ENCODE peak calls at places on chromosomes 11 and 22, in four cellular contexts. D is hepatocyte, M is cardiac fibroblast, X is adrenal gland. V is an unnamed sample.

GRCh38 chr22:42833104-42833503 is 24.0 kb downstream of the ARFGAP3 start:
- DNase-seq in D (no peak), M (no peak), X (no peak), V (no peak)

GRCh38 chr11:37511425-37511933 is 913.4 kb upstream of the RAG2 start:
- DNase-seq in D (no peak), M (peak; percentile 46), X (no peak), V (peak; percentile 95)

GRCh38 chr11:2885017-2885675 is 429 bp downstream of the CDKN1C start:
- DNase-seq in D (peak; percentile 87), M (peak; percentile 65), X (no peak), V (peak; percentile 36)

GRCh38 chr11:130906616-130907015 is 9.7 kb downstream of the SNX19 start:
- DNase-seq in D (no peak), M (no peak), X (no peak), V (no peak)

GRCh38 chr22:45602004-45602733 is 69.5 kb upstream of the ATXN10 start:
- DNase-seq in D (no peak), M (no peak), X (no peak), V (no peak)

GRCh38 chr22:31346733-31347250 is 646 bp upstream of the PATZ1 start:
- DNase-seq in D (peak; percentile 74), M (peak; percentile 57), X (peak; percentile 65), V (peak; percentile 39)

GRCh38 chr11:110795124-110795624 is 82.9 kb upstream of the ARHGAP20 start:
- DNase-seq in D (no peak), M (peak; percentile 23), X (no peak), V (no peak)

GRCh38 chr11:87600938-87601337 is 563.2 kb downstream of the TMEM135 start:
- DNase-seq in D (no peak), M (no peak), X (no peak), V (no peak)

GRCh38 chr22:27880778-27881394 is 38.2 kb downstream of the PITPNB start:
- DNase-seq in D (peak; percentile 79), M (peak; percentile 87), X (peak; percentile 34), V (peak; percentile 89)

GRCh38 chr22:28798810-28799124 is 1.6 kb downstream of the XBP1 start:
- DNase-seq in D (no peak), M (no peak), X (no peak), V (no peak)

GRCh38 chr22:45518580-45518991 is 15.9 kb downstream of the FBLN1 start:
- DNase-seq in D (no peak), M (no peak), X (no peak), V (no peak)

GRCh38 chr22:41687901-41688364 is 734 bp downstream of the SNU13 start:
- DNase-seq in D (peak; percentile 51), M (peak; percentile 28), X (peak; percentile 41), V (peak; percentile 36)

GRCh38 chr11:114683007-114683406 is 4.7 kb downstream of the NXPE2 start:
- DNase-seq in D (no peak), M (no peak), X (no peak), V (no peak)

GRCh38 chr11:72102946-72103753 is at the start of gene LAMTOR1:
- DNase-seq in D (peak; percentile 100), M (peak; percentile 100), X (peak; percentile 100), V (peak; percentile 99)
- TF ChIP-seq CTCF in D (peak; percentile 28), M (peak; percentile 61), X (peak; percentile 42), V (peak; percentile 61)

DNA sequence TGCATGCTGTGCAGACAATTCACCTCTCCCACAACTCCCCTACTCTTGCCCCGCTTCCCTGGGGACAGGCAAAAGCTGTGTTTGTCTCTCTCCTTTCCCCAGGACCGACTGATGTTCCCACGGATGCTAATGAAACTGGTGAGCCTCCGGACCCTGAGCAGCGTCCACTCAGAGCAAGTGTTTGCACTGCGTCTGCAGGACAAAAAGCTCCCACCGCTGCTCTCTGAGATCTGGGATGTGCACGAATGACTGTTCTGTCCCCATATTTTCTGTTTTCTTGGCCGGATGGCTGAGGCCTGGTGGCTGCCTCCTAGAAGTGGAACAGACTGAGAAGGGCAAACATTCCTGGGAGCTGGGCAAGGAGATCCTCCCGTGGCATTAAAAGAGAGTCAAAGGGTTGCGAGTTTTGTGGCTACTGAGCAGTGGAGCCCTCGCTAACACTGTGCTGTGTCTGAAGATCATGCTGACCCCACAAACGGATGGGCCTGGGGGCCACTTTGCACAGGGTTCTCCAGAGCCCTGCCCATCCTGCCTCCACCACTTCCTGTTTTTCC is 1.4 kb upstream of the MADD start:
- DNase-seq in D (no peak), M (no peak), X (no peak), V (no peak)
- H3K4me3 ChIP-seq in D (no peak overlapping the region), M (no peak overlapping the region), X (no peak overlapping the region), V (no peak overlapping the region)

GRCh38 chr11:43578346-43579170 is 102.0 kb upstream of the HSD17B12 start:
- DNase-seq in D (no peak), M (peak; percentile 15), X (no peak), V (peak; percentile 42)

GRCh38 chr11:43579919-43580276 is 100.6 kb upstream of the HSD17B12 start:
- DNase-seq in D (no peak), M (no peak), X (no peak), V (no peak)

GRCh38 chr11:43577566-43578264 is 102.8 kb upstream of the HSD17B12 start:
- DNase-seq in D (no peak), M (no peak), X (no peak), V (no peak)

GRCh38 chr11:43580735-43581369 is 99.7 kb upstream of the HSD17B12 start:
- DNase-seq in D (no peak), M (peak; percentile 10), X (no peak), V (no peak)

GRCh38 chr11:43579171-43579918 is 101.2 kb upstream of the HSD17B12 start:
- DNase-seq in D (peak; percentile 40), M (peak; percentile 21), X (no peak), V (peak; percentile 9)
- TF ChIP-seq CTCF in D (peak; percentile 24), M (peak; percentile 63), X (peak; percentile 20), V (peak; percentile 49)

GRCh38 chr22:18905540-18906409 is at the start of gene DGCR6:
- DNase-seq in D (no peak), M (no peak), X (no peak), V (no peak)
- H3K4me3 ChIP-seq in D (no peak within 1 kb of the TSS), M (no peak within 1 kb of the TSS), X (no peak within 1 kb of the TSS), V (no peak within 1 kb of the TSS)

GRCh38 chr11:1123970-1124369 is 33.8 kb upstream of the MUC5AC start:
- DNase-seq in D (no peak), M (no peak), X (no peak), V (no peak)
- TF ChIP-seq CTCF in D (no peak), M (no peak), X (no peak), V (no peak)

GRCh38 chr22:17843189-17843588 is 68.9 kb upstream of the BID start:
- DNase-seq in D (no peak), M (no peak), X (no peak), V (no peak)

GRCh38 chr22:17845340-17845739 is 71.1 kb upstream of the BID start:
- DNase-seq in D (no peak), M (no peak), X (no peak), V (no peak)

GRCh38 chr22:17841836-17842235 is 67.6 kb upstream of the BID start:
- DNase-seq in D (no peak), M (no peak), X (no peak), V (no peak)

GRCh38 chr22:17844150-17844549 is 69.9 kb upstream of the BID start:
- DNase-seq in D (no peak), M (no peak), X (no peak), V (no peak)

DNA sequence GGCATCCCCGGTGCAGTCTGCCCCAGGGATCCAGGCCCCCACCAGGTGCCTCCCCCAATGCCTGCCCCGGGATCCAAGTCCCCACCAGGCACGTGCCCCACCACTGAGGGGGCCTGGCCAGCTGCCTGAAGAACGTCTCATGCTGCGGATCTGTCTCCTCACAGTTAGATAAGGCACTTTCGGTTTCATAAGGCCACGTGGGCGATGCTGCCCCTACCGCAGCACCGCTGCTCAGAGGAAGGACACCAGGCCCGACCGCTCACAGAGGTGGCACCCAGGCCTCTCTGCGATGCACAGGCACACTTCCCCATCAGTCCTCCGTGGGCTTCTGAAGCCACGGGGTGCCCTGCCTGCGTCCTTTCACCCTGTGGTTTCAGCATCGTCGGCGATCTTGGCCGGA is 68.1 kb upstream of the BID start:
- DNase-seq in D (no peak), M (no peak), X (peak; percentile 68), V (no peak)
- H3K4me3 ChIP-seq in D (no peak overlapping the region), M (no peak overlapping the region), X (no peak overlapping the region), V (no peak overlapping the region)

GRCh38 chr22:20804650-20805049 is 30.7 kb downstream of the SERPIND1 start:
- DNase-seq in D (no peak), M (no peak), X (no peak), V (no peak)

GRCh38 chr22:20802452-20802851 is 28.5 kb downstream of the SERPIND1 start:
- DNase-seq in D (no peak), M (no peak), X (no peak), V (no peak)

GRCh38 chr22:20802922-20803553 is 29.1 kb downstream of the SERPIND1 start:
- DNase-seq in D (no peak), M (no peak), X (no peak), V (no peak)

GRCh38 chr22:20805972-20806471 is 32.1 kb downstream of the SERPIND1 start:
- DNase-seq in D (no peak), M (peak; percentile 21), X (no peak), V (peak; percentile 23)

DNA sequence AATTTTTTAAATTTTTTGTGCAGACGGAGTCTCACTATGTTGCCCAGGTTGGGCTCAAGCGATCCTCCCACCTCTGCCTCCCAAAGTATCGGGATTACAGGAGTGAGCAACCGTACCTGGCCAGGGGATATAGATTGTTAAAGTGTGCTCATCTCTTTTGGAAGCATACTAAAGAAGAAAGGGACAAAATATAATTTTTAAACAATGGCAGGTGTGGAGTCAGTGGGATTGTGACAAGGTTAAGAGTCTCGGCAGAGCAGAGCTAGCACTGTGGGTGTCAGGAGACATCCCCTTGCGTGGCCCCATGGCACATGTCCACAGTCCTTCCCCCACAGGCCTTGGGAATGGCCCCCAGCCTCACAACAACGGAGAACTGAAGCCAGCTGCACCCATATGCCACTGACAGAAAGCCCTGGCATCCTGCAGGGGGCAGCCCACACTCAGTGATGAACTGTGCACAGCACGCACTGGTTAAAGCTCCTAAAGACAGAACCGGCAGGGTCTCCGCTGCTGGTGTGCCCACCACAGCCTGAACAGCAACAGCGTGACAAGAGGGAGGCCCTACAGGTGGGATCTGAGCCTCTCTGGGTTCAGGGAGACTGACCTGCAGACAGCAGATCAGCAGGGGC is 29.9 kb downstream of the SERPIND1 start:
- DNase-seq in D (peak; percentile 60), M (peak; percentile 52), X (peak; percentile 28), V (peak; percentile 31)
- TF ChIP-seq CTCF in D (peak; percentile 52), M (peak; percentile 65), X (peak; percentile 40), V (peak; percentile 52)

DNA sequence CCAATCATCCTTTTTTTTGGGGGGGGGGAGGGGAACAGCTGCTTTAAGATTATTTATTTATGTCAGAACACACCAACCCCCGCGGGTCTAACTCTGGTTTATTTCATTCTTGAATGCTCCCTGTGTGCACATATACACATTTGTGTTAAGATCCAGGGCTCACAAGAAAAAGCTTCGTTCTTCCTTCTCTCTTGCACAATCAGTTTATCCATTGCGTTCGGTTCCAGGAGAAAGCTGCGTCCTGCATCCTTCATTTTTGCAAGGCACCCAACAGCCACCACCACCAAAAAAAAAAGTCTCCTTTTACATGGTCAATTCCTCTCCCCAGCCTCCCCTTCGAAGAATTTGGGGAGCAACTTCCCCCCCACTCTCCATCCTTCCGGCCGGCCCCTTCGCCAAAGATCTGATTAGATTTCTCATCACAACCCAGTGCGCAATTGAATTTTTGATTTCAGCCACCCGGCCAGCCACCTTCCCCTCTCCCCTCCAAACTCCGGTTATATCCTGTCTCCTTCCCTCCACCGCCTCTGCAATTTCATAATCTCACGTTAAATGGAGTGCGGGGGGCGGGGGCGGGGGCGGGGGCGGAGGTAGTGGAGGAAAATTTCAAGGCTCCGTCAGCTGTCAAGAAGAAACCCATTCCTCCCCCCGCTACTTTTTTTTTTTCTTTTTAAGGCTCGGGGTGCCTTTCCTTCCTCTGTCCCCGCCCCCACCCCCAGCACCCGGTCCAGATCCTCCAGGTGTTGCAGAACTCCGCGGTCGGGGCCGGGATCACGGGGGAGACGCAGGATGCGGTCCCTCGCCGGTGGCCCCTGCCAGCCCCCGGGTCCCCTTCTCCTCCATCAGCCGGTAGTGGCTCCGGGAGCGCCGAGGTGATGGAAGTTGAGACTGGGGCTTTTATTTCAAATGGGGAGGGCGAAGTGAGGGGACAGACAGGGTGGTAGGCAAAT is 1166.5 kb downstream of the LRRC4C start:
- DNase-seq in D (peak; percentile 21), M (peak; percentile 6), X (no peak), V (no peak)
- H3K4me3 ChIP-seq in D (peak overlapping the region; percentile 36), M (peak overlapping the region; percentile 59), X (peak overlapping the region; percentile 18), V (peak overlapping the region; percentile 75)